ENCODE peak calls at places on chromosomes 2 and 18, in seven cellular contexts. D is KBM-7; M is activated gamma-delta T cell treated with Interleukin-2 at 50 U/mL for 16 hours; P is lower leg skin; O is stimulated activated CD4-positive, alpha-beta T cell treated with anti-CD3 and anti-CD28 coated beads, Interleukin-4, amount 100 ng/mL, for 24 hours; E is thoracic aorta; F is NCI-H2171. G is an unnamed sample.

GRCh38 chr18:49677762-49678398 is 116.0 kb downstream of the LIPG start:
- DNase-seq in D (peak; percentile 44), M (no peak), P (no peak), O (no peak), E (no peak), F (peak; percentile 68), G (no peak)

GRCh38 chr2:195660265-195660890 is 3.4 kb downstream of the SLC39A10 start:
- DNase-seq in D (peak; percentile 81), M (peak; percentile 86), P (peak; percentile 81), O (peak; percentile 88), E (peak; percentile 10), F (peak; percentile 2), G (peak; percentile 53)

GRCh38 chr2:186382932-186383331 is 103.1 kb upstream of the ZC3H15 start:
- DNase-seq in D (no peak), M (no peak), P (no peak), O (no peak), E (no peak), F (no peak), G (no peak)

GRCh38 chr2:197707316-197708213 is 2.4 kb downstream of the MARS2 start:
- DNase-seq in D (peak; percentile 67), M (no peak), P (no peak), O (no peak), E (no peak), F (peak; percentile 5), G (no peak)

GRCh38 chr18:3649559-3650426 is 199.8 kb downstream of the TGIF1 start:
- DNase-seq in D (no peak), M (no peak), P (no peak), O (no peak), E (no peak), F (no peak), G (no peak)

GRCh38 chr2:163471947-163472346 is 263.9 kb downstream of the FIGN start:
- DNase-seq in D (no peak), M (no peak), P (no peak), O (no peak), E (no peak), F (no peak), G (no peak)

GRCh38 chr2:196617430-196617829 is 22.1 kb upstream of the CCDC150 start:
- DNase-seq in D (no peak), M (no peak), P (no peak), O (no peak), E (no peak), F (no peak), G (no peak)

GRCh38 chr2:1543776-1544477 is 130.7 kb downstream of the TPO start:
- DNase-seq in D (no peak), M (no peak), P (no peak), O (no peak), E (no peak), F (no peak), G (no peak)

GRCh38 chr2:223944166-223944703 is 900 bp downstream of the WDFY1 start:
- DNase-seq in D (peak; percentile 45), M (peak; percentile 14), P (no peak), O (peak; percentile 35), E (no peak), F (no peak), G (peak; percentile 74)

GRCh38 chr2:67516899-67517530 is 119.9 kb downstream of the ETAA1 start:
- DNase-seq in D (no peak), M (no peak), P (no peak), O (no peak), E (no peak), F (no peak), G (no peak)

GRCh38 chr2:118003396-118003824 is 10.5 kb downstream of the CCDC93 start:
- DNase-seq in D (peak; percentile 92), M (peak; percentile 37), P (peak; percentile 71), O (peak; percentile 56), E (no peak), F (peak; percentile 31), G (peak; percentile 54)

GRCh38 chr2:113869253-113869652 is 20.6 kb upstream of the ACTR3 start:
- DNase-seq in D (no peak), M (no peak), P (no peak), O (no peak), E (no peak), F (no peak), G (no peak)

GRCh38 chr2:219308142-219309093 is 783 bp downstream of the PTPRN start:
- DNase-seq in D (peak; percentile 64), M (peak; percentile 64), P (no peak), O (peak; percentile 67), E (no peak), F (no peak), G (peak; percentile 91)

GRCh38 chr2:13227543-13227942 is 510.8 kb downstream of the TRIB2 start:
- DNase-seq in D (no peak), M (no peak), P (no peak), O (no peak), E (no peak), F (peak; percentile 83), G (no peak)

GRCh38 chr2:201795608-201796477 is 10.5 kb upstream of the CDK15 start:
- DNase-seq in D (peak; percentile 56), M (no peak), P (no peak), O (no peak), E (no peak), F (peak; percentile 17), G (no peak)

GRCh38 chr2:219946529-219946928 is 319.1 kb downstream of the SLC4A3 start:
- DNase-seq in D (no peak), M (no peak), P (no peak), O (no peak), E (no peak), F (no peak), G (no peak)

GRCh38 chr2:112216158-112216557 is 38.7 kb downstream of the ZC3H8 start:
- DNase-seq in D (peak; percentile 16), M (no peak), P (no peak), O (no peak), E (no peak), F (no peak), G (no peak)

GRCh38 chr2:54984476-54984875 is 65.8 kb downstream of the RTN4 start:
- DNase-seq in D (no peak), M (no peak), P (no peak), O (no peak), E (no peak), F (no peak), G (no peak)

GRCh38 chr2:100052645-100053044 is 89.7 kb downstream of the AFF3 start:
- DNase-seq in D (no peak), M (no peak), P (no peak), O (no peak), E (no peak), F (no peak), G (no peak)

GRCh38 chr18:60146220-60146960 is 226.2 kb downstream of the MC4R start:
- DNase-seq in D (no peak), M (no peak), P (no peak), O (no peak), E (no peak), F (no peak), G (no peak)

GRCh38 chr18:72973831-72974230 is 106.0 kb upstream of the NETO1 start:
- DNase-seq in D (no peak), M (no peak), P (no peak), O (no peak), E (no peak), F (no peak), G (no peak)

GRCh38 chr2:159526433-159526832 is 89.9 kb downstream of the BAZ2B start:
- DNase-seq in D (no peak), M (no peak), P (no peak), O (no peak), E (no peak), F (no peak), G (no peak)

GRCh38 chr2:196913691-196914090 is 12.8 kb downstream of the PGAP1 start:
- DNase-seq in D (no peak), M (no peak), P (no peak), O (no peak), E (no peak), F (no peak), G (no peak)

GRCh38 chr18:24875286-24875685 is 414.8 kb downstream of the HRH4 start:
- DNase-seq in D (no peak), M (no peak), P (no peak), O (no peak), E (no peak), F (no peak), G (no peak)

GRCh38 chr2:212940816-212941215 is 210.6 kb downstream of the IKZF2 start:
- DNase-seq in D (no peak), M (no peak), P (peak; percentile 32), O (no peak), E (no peak), F (peak; percentile 92), G (peak; percentile 53)

GRCh38 chr2:6694555-6694954 is 171.2 kb downstream of the CMPK2 start:
- DNase-seq in D (no peak), M (no peak), P (no peak), O (no peak), E (no peak), F (no peak), G (no peak)

GRCh38 chr2:37625781-37626548 is 45.5 kb downstream of the CDC42EP3 start:
- DNase-seq in D (no peak), M (peak; percentile 70), P (no peak), O (peak; percentile 61), E (no peak), F (no peak), G (no peak)

GRCh38 chr2:3631161-3631850 is 26.7 kb upstream of the ALLC start:
- DNase-seq in D (no peak), M (no peak), P (no peak), O (no peak), E (no peak), F (no peak), G (no peak)

GRCh38 chr2:158102446-158102845 is 770 bp downstream of the UPP2 start:
- DNase-seq in D (no peak), M (no peak), P (no peak), O (no peak), E (no peak), F (no peak), G (no peak)

GRCh38 chr2:200454839-200455801 is 54.7 kb downstream of the KCTD18 start:
- DNase-seq in D (no peak), M (no peak), P (no peak), O (no peak), E (no peak), F (no peak), G (no peak)

GRCh38 chr2:175445276-175445675 is 263.8 kb upstream of the ATP5MC3 start:
- DNase-seq in D (peak; percentile 3), M (no peak), P (no peak), O (no peak), E (no peak), F (no peak), G (no peak)

GRCh38 chr18:46250084-46250811 is 146.1 kb downstream of the HAUS1 start:
- DNase-seq in D (peak; percentile 83), M (peak; percentile 36), P (no peak), O (peak; percentile 55), E (no peak), F (no peak), G (no peak)

GRCh38 chr2:226983891-226984290 is 148.0 kb downstream of the RHBDD1 start:
- DNase-seq in D (no peak), M (no peak), P (no peak), O (no peak), E (no peak), F (no peak), G (no peak)

GRCh38 chr2:171595896-171596295 is 73.6 kb downstream of the CYBRD1 start:
- DNase-seq in D (no peak), M (no peak), P (no peak), O (no peak), E (no peak), F (no peak), G (no peak)

GRCh38 chr2:24871852-24872323 is 48.1 kb downstream of the ADCY3 start:
- DNase-seq in D (no peak), M (no peak), P (no peak), O (no peak), E (no peak), F (peak; percentile 87), G (no peak)

GRCh38 chr18:55300469-55301195 is 287.4 kb downstream of the TCF4 start:
- DNase-seq in D (no peak), M (no peak), P (no peak), O (no peak), E (no peak), F (peak; percentile 77), G (no peak)